ENCODE peak calls at places on chromosomes 3 and 15, in five cellular contexts. X is tibial nerve, G is right lobe of liver, I is H1, N is endothelial cell of umbilical vein. U is an unnamed sample. For H3K4me1, the result is how much of the 10 kb centered on the place peaks cover.

GRCh38 chr3:8532251-8532831 is 30.7 kb downstream of the LMCD1 start:
- DNase-seq in N (no peak), I (no peak), G (peak), X (no peak), U (no peak)

GRCh38 chr15:75606711-75607684 is 18.5 kb downstream of the SNUPN start:
- DNase-seq in X (no peak), G (no peak), I (no peak), N (no peak), U (no peak)

GRCh38 chr15:56794150-56794922 is 61.0 kb upstream of the ZNF280D start:
- DNase-seq in I (no peak), G (no peak), X (no peak), N (no peak), U (no peak)

GRCh38 chr15:89490550-89491315 is 5.7 kb downstream of the RHCG start:
- DNase-seq in N (no peak), I (no peak), X (no peak), G (no peak), U (no peak)

GRCh38 chr15:41989573-41990242 is 17.4 kb upstream of the EHD4 start:
- DNase-seq in G (peak), I (peak), N (peak), X (peak), U (peak)

GRCh38 chr15:78004919-78005634 is 72.4 kb downstream of the TBC1D2B start:
- DNase-seq in N (peak), I (no peak), G (peak), X (peak), U (peak)

GRCh38 chr15:72197460-72198409 is at the start of gene GRAMD2A:
- DNase-seq in G (no peak), X (no peak), N (no peak), I (peak), U (no peak)

GRCh38 chr3:182909318-182910040 is 70.9 kb downstream of the DCUN1D1 start:
- DNase-seq in N (peak), I (no peak), G (no peak), X (no peak), U (no peak)

GRCh38 chr3:157572559-157573270 is 69.5 kb upstream of the VEPH1 start:
- DNase-seq in X (no peak), N (peak), G (no peak), I (no peak), U (no peak)

GRCh38 chr15:52559583-52559982 is 9.2 kb downstream of the ARPP19 start:
- DNase-seq in X (no peak), G (no peak), I (no peak), N (no peak), U (no peak)

GRCh38 chr15:52566889-52567288 is 1.9 kb downstream of the ARPP19 start:
- DNase-seq in N (peak), G (no peak), I (no peak), X (no peak), U (no peak)

GRCh38 chr15:52559022-52559421 is 9.8 kb downstream of the ARPP19 start:
- DNase-seq in X (no peak), G (no peak), I (no peak), N (no peak), U (no peak)

GRCh38 chr15:52567886-52568568 is 803 bp downstream of the ARPP19 start:
- DNase-seq in X (no peak), I (no peak), N (peak), G (peak), U (no peak)

DNA sequence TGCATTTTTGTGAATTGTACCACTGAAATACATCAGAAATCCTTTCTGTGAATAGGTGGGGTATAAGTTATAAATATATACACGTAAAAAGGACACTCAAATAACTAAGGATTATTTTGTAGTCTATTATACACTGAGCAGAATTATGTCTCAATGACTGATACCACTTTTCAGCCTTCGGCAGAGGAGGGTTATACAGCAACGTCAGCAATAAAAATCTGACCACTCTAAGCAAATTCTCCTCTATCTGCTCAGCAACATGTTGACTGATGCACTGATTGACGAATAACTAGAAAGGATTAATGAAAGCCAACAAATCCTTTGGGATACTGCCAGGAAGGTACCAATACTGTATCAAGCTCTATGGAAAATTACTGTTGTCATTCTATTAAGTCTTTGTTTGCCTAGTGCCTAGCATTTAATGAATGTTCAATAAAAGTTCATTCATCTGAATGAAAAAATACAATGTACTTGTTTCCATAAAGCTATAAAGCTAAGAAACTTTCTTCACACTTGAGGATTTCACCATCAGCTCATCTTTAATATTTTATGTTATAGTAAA is 5.2 kb downstream of the ARPP19 start:
- DNase-seq in I (no peak), N (no peak), X (no peak), G (no peak), U (no peak)
- H3K4me1 ChIP-seq in I (under half), N (under half), X (half or more), G (under half), U (under half)

DNA sequence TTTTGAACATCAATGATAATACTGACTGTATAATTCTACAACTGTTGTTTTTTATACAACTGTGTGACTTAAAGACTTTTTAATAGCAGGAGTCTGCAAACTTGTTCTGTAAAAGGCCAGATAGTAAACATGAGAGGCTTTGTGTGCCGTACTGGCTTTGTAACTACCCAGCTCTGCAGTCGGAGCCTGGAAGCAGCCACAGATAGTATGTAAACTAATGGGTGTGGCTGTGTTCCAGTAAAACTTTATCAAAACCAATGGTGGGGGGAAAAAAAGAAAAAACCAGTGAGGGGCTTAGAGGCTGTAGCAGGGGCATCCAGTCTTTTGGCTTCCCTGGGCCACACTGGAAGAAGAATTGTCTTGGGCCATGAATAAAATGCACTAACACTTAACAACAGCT is 11.9 kb downstream of the ASB7 start:
- DNase-seq in X (no peak), G (no peak), I (no peak), N (no peak), U (no peak)
- TF ChIP-seq POLR2A in X (no peak), G (no peak), I (no peak), N (no peak), U (no peak)

GRCh38 chr3:49387721-49388120 is 24.1 kb downstream of the RHOA start:
- DNase-seq in X (no peak), G (no peak), I (no peak), N (no peak), U (no peak)
- H3K4me1 ChIP-seq in X (under half), G (under half), I (under half), N (under half), U (under half)

DNA sequence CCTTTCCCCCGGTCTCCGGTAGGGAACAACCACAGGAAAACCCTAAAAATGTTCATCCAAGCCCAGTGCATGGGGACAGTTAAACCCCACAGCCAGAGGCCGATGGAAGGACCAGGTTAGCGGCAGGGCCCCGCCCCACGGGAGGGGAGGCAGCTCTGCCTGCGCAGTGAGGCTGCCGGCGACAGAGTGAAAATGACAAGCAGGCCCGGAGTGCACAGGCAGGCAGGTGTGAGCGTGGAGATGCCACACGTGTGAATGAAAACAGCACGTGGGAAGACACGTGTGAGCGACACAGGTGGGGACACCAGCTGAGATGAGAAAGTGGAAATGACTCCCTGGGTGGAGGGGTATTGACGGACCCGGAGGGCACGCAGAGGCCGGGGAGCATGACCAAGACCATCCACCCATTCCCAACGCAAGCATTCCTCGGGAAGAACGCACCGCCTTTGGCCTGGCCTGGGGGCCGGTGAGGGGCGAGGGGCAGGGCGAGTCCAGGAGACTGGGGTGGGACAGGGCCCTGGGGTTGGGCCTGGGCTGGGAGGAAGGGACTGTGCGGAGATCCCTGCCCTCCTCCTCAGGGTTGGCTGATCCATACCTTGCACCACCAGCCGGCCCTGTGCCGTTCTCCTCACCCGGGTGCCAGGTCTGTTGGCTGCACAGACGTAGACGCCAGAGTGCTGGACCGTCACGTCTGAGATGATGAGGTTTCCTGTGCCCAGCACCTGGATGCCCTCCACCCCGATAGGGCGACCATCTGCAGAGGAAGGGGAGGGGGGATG is 28.4 kb downstream of the RNU5B-1 start:
- DNase-seq in I (no peak), X (no peak), N (no peak), G (no peak), U (no peak)
- TF ChIP-seq POLR2A in I (no peak), X (no peak), N (no peak), G (no peak), U (no peak)

GRCh38 chr3:104582092-104582491 is 784.6 kb upstream of the ALCAM start:
- DNase-seq in N (no peak), I (no peak), G (no peak), X (no peak), U (no peak)
- H3K4me1 ChIP-seq in N (under half), I (under half), G (under half), X (under half), U (under half)